ENCODE peak calls at places on chromosome 7, in seven cellular contexts. Z is cardiac muscle cell, X is iPS DF 6.9, W is neural progenitor cell, P is mucosa of descending colon, M is IMR-90, U is body of pancreas. S is an unnamed sample.

GRCh38 chr7:37833818-37834146 is 14.6 kb upstream of the NME8 start:
- DNase-seq in Z (no peak), X (no peak), W (no peak), P (no peak), M (no peak), U (no peak), S (no peak)

GRCh38 chr7:140506788-140507464 is 27.6 kb upstream of the MKRN1 start:
- DNase-seq in Z (peak; percentile 55), X (no peak), W (peak; percentile 60), P (no peak), M (peak; percentile 82), U (peak; percentile 52), S (peak; percentile 59)

GRCh38 chr7:66508431-66508830 is 120.2 kb upstream of the KCTD7 start:
- DNase-seq in Z (no peak), X (no peak), W (no peak), P (no peak), M (no peak), U (no peak), S (no peak)

GRCh38 chr7:5041047-5041446 is 4.6 kb upstream of the RBAK start:
- DNase-seq in Z (no peak), X (no peak), W (no peak), P (no peak), M (no peak), U (no peak), S (no peak)

GRCh38 chr7:28865494-28866257 is 92.5 kb downstream of the TRIL start:
- DNase-seq in Z (peak; percentile 9), X (no peak), W (no peak), P (no peak), M (peak; percentile 38), U (no peak), S (no peak)

GRCh38 chr7:135317676-135318326 is 84.2 kb downstream of the STRA8 start:
- DNase-seq in Z (peak; percentile 50), X (no peak), W (no peak), P (peak; percentile 68), M (no peak), U (no peak), S (no peak)

GRCh38 chr7:45921699-45922519 is 837 bp upstream of the IGFBP3 start:
- DNase-seq in Z (peak; percentile 82), X (peak; percentile 66), W (peak; percentile 88), P (peak; percentile 50), M (peak; percentile 75), U (peak; percentile 39), S (peak; percentile 84)

GRCh38 chr7:94848531-94848930 is 58.9 kb upstream of the PPP1R9A start:
- DNase-seq in Z (no peak), X (no peak), W (no peak), P (no peak), M (no peak), U (no peak), S (no peak)

GRCh38 chr7:87159538-87159937 is 7.3 kb downstream of the DMTF1 start:
- DNase-seq in Z (no peak), X (no peak), W (no peak), P (no peak), M (no peak), U (no peak), S (no peak)

DNA sequence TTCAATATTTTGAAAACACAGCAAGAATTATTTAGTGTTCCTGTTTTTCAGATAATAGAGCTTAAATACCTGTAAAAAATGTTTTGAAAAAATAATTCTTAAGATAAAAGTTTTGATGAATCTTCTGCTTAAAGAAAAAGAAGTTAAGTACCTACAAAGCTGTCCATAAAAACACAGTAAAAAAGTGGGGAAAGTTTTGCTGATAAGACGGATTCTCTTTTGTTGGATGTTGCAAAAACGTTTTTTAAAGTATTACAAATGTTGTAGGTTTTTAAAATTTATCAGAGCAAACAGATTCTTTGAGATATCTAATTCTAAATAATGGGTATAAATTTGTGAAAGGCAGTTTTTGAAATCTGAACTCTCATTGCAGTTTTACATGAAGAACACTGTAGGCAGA is 12.2 kb downstream of the DMTF1 start:
- DNase-seq in Z (no peak), X (no peak), W (no peak), P (no peak), M (no peak), U (no peak), S (no peak)
- H3K36me3 ChIP-seq in Z (peaks cover 57% of the 10 kb centered on the region), X (peaks cover 16% of the 10 kb centered on the region), W (peaks cover 37% of the 10 kb centered on the region), P (no peaks in the 10 kb centered on the region), M (peaks cover 31% of the 10 kb centered on the region), U (no peaks in the 10 kb centered on the region), S (peaks cover 56% of the 10 kb centered on the region)

GRCh38 chr7:27123477-27124053 is 7.0 kb downstream of the HOXA4 start:
- DNase-seq in Z (no peak), X (no peak), W (no peak), P (peak; percentile 52), M (no peak), U (no peak), S (no peak)

GRCh38 chr7:27123021-27123476 is 7.5 kb downstream of the HOXA4 start:
- DNase-seq in Z (no peak), X (no peak), W (no peak), P (no peak), M (peak; percentile 67), U (no peak), S (no peak)

GRCh38 chr7:27121656-27122055 is 8.9 kb downstream of the HOXA4 start:
- DNase-seq in Z (no peak), X (no peak), W (no peak), P (no peak), M (peak; percentile 23), U (no peak), S (no peak)

GRCh38 chr7:27124096-27124978 is 6.2 kb downstream of the HOXA4 start:
- DNase-seq in Z (no peak), X (no peak), W (no peak), P (peak; percentile 60), M (peak; percentile 97), U (no peak), S (no peak)

DNA sequence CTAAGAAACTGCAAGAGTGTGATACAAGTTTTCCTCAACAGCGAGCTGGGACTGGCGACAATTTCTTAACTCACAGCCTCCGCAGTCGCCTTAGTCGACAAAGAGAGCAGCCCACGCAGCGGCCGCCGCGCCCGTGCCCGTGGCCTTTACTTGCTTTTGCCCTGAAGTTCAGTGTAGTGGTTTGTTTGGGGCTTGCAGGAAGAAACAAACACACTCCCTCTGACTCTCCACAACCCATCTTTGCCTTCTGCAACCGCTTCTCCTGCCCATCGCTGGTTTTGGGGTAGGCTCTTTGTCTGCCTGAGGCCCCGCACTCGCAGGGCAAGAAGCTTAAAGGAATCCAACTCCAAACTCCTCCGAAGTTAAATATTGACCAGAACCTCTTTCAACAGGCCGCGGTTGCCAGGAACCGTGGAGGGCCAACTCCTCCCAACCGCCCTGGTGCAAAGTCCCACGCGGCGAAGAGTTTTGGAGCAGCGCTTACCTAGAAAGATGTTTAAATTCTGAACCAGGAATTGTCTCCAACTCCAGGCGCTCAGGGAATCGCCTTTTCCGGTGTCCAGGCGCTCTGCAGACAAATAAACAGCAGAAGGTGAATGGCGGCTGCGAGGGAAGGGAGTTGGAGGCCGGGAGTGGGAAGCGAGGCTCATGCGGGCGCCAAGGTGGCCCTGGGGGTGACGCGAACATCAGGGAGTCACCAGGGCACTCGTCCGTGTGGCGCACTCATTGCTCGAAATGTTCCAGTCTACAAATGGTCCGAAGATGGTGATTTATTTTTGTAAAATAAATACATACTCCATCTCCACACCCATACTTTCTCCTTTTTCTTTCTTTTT is 8.3 kb downstream of the HOXA4 start:
- DNase-seq in Z (no peak), X (no peak), W (no peak), P (peak; percentile 86), M (peak; percentile 41), U (no peak), S (no peak)
- H3K4me3 ChIP-seq in Z (no peak overlapping the region), X (no peak overlapping the region), W (no peak overlapping the region), P (no peak overlapping the region), M (peak overlapping the region; percentile 48), U (no peak overlapping the region), S (no peak overlapping the region)

GRCh38 chr7:105743351-105743812 is 133.0 kb downstream of the ATXN7L1 start:
- DNase-seq in Z (no peak), X (no peak), W (peak; percentile 6), P (no peak), M (peak; percentile 5), U (no peak), S (no peak)

GRCh38 chr7:105745681-105746330 is 130.6 kb downstream of the ATXN7L1 start:
- DNase-seq in Z (no peak), X (no peak), W (no peak), P (no peak), M (no peak), U (no peak), S (no peak)

GRCh38 chr7:105751054-105751453 is 125.3 kb downstream of the ATXN7L1 start:
- DNase-seq in Z (no peak), X (no peak), W (no peak), P (no peak), M (no peak), U (no peak), S (no peak)

GRCh38 chr7:105752671-105753275 is 123.6 kb downstream of the ATXN7L1 start:
- DNase-seq in Z (no peak), X (no peak), W (peak; percentile 74), P (no peak), M (no peak), U (no peak), S (no peak)

GRCh38 chr7:105748701-105749100 is 127.7 kb downstream of the ATXN7L1 start:
- DNase-seq in Z (no peak), X (no peak), W (peak; percentile 31), P (no peak), M (no peak), U (no peak), S (no peak)
- H3K36me3 ChIP-seq in Z (no peaks in the 10 kb centered on the region), X (no peaks in the 10 kb centered on the region), W (no peaks in the 10 kb centered on the region), P (no peaks in the 10 kb centered on the region), M (peaks cover 4% of the 10 kb centered on the region), U (no peaks in the 10 kb centered on the region), S (peaks cover 5% of the 10 kb centered on the region)

GRCh38 chr7:50303894-50304157 is 690 bp upstream of the IKZF1 start:
- DNase-seq in Z (no peak), X (no peak), W (peak; percentile 74), P (no peak), M (no peak), U (no peak), S (no peak)

GRCh38 chr7:50305697-50306300 is 1.3 kb downstream of the IKZF1 start:
- DNase-seq in Z (no peak), X (no peak), W (no peak), P (no peak), M (no peak), U (no peak), S (no peak)

GRCh38 chr7:50306491-50307367 is 2.2 kb downstream of the IKZF1 start:
- DNase-seq in Z (no peak), X (no peak), W (peak; percentile 23), P (no peak), M (no peak), U (no peak), S (no peak)

GRCh38 chr7:50304158-50304910 is at the start of gene IKZF1:
- DNase-seq in Z (peak; percentile 24), X (no peak), W (peak; percentile 80), P (peak; percentile 67), M (no peak), U (peak; percentile 27), S (no peak)

DNA sequence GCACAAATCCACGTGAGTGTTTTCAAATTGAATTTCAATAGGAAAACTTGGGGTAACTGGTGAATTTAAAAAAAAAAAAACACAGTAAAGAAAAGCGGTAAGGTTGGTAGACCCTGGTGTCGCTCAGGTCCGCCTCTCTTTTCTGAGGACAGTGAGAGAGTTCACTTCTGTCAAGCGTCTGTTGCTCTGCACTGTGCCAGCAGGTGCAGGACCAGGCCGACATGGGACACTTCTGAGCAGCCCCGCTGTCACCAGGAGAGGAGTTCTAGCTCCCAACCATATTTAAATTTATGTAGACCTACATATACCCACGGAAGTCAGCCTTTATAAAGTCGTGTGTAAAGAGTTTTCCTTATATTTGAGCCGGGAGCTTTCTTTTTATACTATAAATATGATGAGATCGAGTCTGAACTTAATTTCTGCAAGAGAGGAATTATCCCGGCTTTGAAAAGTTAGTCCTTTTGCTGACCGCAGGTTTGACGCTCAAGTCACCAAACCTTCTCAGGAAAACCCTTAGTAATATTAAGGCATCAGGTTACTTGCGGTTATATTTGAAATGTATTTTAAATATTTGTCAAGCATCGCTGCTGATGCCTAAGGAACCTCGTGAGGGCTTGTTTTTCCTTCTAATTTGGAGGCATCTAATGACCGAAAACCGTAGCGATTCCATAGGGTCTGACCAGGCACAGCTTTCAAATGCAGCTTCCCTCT is 550 bp downstream of the IKZF1 start:
- DNase-seq in Z (no peak), X (no peak), W (peak; percentile 43), P (no peak), M (no peak), U (no peak), S (no peak)
- H3K4me3 ChIP-seq in Z (peak overlapping the region; percentile 63), X (peak overlapping the region; percentile 95), W (peak overlapping the region; percentile 67), P (no peak overlapping the region), M (no peak overlapping the region), U (no peak overlapping the region), S (peak overlapping the region; percentile 62)

S was measured in NT2/D1.